ENCODE peak calls at places on chromosomes 1 and 21, in four cellular contexts. T is NT2/D1, I is GM23248, A is Panc1. B is an unnamed sample. For H3K4me1 and H3K36me3, the result is how much of the 10 kb centered on the place peaks cover.

GRCh38 chr21:21373969-21374368 is 375.8 kb downstream of the NCAM2 start:
- DNase-seq in I (peak), A (no peak), T (no peak), B (no peak)

GRCh38 chr1:59290173-59290954 is 6.5 kb upstream of the FGGY start:
- DNase-seq in I (peak), A (peak), T (peak), B (no peak)

GRCh38 chr1:226404063-226404903 is 3.6 kb downstream of the PARP1 start:
- DNase-seq in I (peak), A (no peak), T (no peak), B (no peak)

GRCh38 chr1:11707621-11708276 is 16.2 kb downstream of the DRAXIN start:
- DNase-seq in T (no peak), A (no peak), I (no peak), B (peak)

GRCh38 chr1:33060579-33061083 is 20.3 kb upstream of the AZIN2 start:
- DNase-seq in T (no peak), I (peak), A (no peak), B (peak)

GRCh38 chr1:70503358-70503757 is 92.3 kb downstream of the CTH start:
- DNase-seq in T (no peak), I (peak), A (no peak), B (no peak)

GRCh38 chr1:145891143-145891542 is 5.5 kb upstream of the ANKRD35 start:
- DNase-seq in A (no peak), I (no peak), T (no peak), B (no peak)

GRCh38 chr1:36365310-36365895 is 20.3 kb downstream of the STK40 start:
- DNase-seq in I (peak), A (no peak), T (no peak), B (peak)

GRCh38 chr1:234968470-234968869 is 160.2 kb downstream of the TOMM20 start:
- DNase-seq in I (no peak), A (no peak), T (no peak), B (no peak)

GRCh38 chr1:188006354-188006753 is 1177.6 kb downstream of the PLA2G4A start:
- DNase-seq in A (no peak), T (no peak), I (no peak), B (no peak)

GRCh38 chr1:154221815-154222081 is 993 bp downstream of the UBAP2L start:
- DNase-seq in A (no peak), I (peak), T (no peak), B (no peak)

GRCh38 chr1:154222518-154222917 is 1.8 kb downstream of the UBAP2L start:
- DNase-seq in I (peak), T (no peak), A (no peak), B (no peak)

GRCh38 chr1:154220071-154220969 is at the start of gene UBAP2L:
- DNase-seq in I (peak), A (peak), T (peak), B (peak)

GRCh38 chr1:154219511-154219910 is 1.2 kb upstream of the UBAP2L start:
- DNase-seq in I (peak), T (no peak), A (no peak), B (no peak)

DNA sequence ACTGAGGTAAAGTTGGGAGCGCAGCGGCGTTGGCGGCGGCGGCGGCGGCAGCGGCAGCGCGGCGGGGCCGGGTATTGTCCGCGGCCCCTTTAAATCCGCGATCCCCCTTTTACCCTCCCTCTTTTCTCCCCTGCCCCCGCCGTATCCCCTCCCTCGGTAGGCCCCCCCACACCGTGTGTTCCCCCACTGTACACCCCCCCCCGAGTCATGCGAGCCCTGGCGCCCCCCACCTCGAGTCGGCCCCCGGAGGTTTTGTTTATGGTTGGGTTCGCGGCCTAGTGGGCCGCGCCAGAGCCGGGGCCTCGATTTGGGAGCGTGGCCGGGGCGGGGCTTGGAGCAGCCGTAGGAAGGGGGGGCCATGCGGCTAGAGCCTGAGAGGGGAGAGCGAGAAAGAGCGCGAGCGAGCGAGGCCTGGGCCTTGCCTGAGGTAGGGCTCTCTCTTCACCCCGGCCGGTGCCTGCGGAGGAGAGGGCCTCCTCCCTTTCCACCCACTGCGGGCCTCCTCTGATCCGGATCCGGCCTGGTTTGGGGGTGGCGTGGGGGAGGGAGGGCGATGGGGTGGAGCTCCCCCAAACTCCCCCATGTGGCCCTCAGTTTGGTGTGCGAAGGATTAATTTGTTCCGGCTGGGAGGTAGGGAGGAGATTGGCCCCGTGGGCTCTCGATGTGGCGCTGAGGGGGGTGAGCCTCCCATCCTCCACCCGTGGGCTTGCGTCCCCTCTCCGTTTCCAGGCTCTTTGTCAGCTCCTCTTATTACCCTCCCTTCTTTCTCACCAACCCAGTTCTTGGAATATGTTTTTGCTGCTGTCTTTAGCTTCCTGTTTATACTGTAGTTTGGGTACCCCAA is 437 bp downstream of the UBAP2L start:
- DNase-seq in I (peak), T (no peak), A (no peak), B (peak)
- H3K4me1 ChIP-seq in I (under half), T (under half), A (under half), B (half or more)

GRCh38 chr1:244730153-244730933 is 77.4 kb downstream of the DESI2 start:
- DNase-seq in A (no peak), T (peak), I (peak), B (peak)

GRCh38 chr1:244732846-244733450 is 80.0 kb downstream of the DESI2 start:
- DNase-seq in T (no peak), A (no peak), I (no peak), B (no peak)

GRCh38 chr1:244735404-244735803 is 82.5 kb downstream of the DESI2 start:
- DNase-seq in I (no peak), T (no peak), A (no peak), B (no peak)

GRCh38 chr1:244731651-244732050 is 78.7 kb downstream of the DESI2 start:
- DNase-seq in A (no peak), T (no peak), I (no peak), B (no peak)

GRCh38 chr1:244730934-244731434 is 78.1 kb downstream of the DESI2 start:
- DNase-seq in T (no peak), I (no peak), A (no peak), B (no peak)
- H3K4me3 ChIP-seq in T (peak), I (peak), A (peak), B (peak)

DNA sequence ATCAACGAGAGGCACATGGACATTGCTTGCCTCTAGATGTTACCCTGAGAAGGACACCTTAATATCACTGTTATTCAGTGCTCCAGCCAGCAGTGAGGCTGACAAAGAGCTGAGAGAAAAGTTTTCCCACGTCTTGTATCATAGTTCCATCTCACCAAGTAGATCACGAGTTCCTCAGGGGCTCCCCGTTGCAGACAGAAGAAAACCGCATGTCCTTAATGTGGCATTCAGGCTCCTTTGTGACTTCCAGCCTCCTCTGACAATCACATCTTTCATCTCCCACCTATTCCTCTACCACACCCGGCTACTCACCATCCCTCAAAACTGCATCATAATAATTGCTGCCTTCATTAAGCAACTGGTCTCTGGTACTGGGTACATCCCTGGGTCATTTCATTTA is 75.3 kb downstream of the DMRTA2 start:
- DNase-seq in T (no peak), A (no peak), I (no peak), B (no peak)
- H3K36me3 ChIP-seq in T (under half), A (under half), I (under half), B (under half)

GRCh38 chr1:66397192-66397591 is 136.8 kb upstream of the SGIP1 start:
- DNase-seq in T (no peak), A (no peak), I (no peak), B (no peak)

GRCh38 chr1:66393586-66394334 is 140.2 kb upstream of the SGIP1 start:
- DNase-seq in I (no peak), A (no peak), T (no peak), B (no peak)

GRCh38 chr1:66394603-66395002 is 139.3 kb upstream of the SGIP1 start:
- DNase-seq in T (no peak), A (no peak), I (no peak), B (no peak)

GRCh38 chr1:66396212-66396890 is 137.6 kb upstream of the SGIP1 start:
- DNase-seq in A (no peak), I (no peak), T (no peak), B (no peak)

GRCh38 chr1:66395202-66396061 is 138.5 kb upstream of the SGIP1 start:
- DNase-seq in T (no peak), A (no peak), I (no peak), B (no peak)
- H3K4me1 ChIP-seq in T (under half), A (under half), I (under half), B (under half)

DNA sequence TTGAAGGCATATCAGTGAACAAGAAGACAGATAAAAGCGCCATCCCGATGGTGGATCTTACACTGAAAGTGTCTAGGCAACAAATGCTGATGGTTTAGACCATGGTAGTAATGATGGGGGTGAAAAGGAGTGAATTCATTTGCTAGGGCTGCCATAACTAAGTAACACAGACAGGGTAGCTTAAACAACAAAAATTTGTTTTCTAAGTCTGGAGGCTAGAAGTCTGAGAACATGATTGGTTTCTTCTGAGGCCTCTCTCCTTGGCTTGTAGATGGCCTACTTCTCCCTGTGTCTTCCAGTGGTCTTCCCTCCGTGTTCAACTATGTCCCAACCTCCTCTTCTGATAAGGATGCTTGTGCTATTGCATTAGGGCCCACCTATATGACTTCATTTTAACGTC is 13.4 kb upstream of the RAB3B start:
- DNase-seq in A (no peak), I (no peak), T (no peak), B (no peak)
- H3K4me3 ChIP-seq in A (no peak), I (no peak), T (no peak), B (no peak)

DNA sequence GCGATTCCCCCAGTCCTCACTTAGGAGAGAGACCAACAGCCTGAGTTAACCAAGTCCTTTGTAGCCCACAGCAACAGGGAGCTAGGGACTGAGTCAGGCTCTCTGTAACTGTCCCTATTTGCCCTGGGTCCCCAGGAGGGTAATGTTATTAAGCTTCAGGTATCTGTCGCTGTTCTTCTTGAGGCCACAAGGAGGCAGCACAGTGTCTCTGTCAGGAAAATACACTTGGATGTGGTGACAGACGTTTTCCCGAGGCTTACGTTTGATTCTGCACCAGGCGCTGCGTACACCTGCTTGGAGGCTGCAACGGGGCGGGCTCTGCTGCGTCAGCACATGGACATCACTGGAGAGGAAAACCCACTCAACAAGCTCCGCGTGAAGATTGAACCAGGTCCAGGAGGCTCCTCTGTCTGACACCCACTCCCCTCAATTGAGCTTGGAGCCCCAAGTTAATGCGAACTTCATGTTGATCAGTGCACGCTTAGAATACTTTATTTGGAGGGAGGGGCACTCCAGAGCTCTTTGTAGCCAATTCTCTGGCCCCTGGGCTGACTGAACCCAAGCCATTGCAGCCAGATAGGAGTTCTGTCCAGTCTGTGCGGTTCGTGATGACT is 10.7 kb upstream of the ELF3 start:
- DNase-seq in A (no peak), T (peak), I (peak), B (no peak)
- H3K36me3 ChIP-seq in A (under half), T (half or more), I (under half), B (half or more)

DNA sequence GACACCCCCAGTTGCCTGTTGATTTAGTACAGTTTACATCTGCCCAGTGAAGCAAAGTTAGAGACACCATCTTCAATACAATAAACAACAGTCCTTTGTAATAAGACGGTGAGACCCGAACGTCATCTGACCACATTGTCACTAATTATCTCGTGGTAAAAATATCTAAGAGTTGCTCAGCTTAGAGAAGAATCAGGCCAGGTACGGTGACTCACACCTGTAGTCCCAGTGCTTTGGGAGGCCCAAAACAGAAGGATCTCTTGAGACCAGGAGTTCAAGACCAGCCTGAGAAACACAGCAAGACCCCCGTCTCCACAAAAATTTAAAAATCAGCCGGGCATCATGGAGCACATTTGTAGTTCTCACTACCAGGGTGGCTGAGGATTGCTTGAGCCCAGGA is 53.5 kb downstream of the CD34 start:
- DNase-seq in I (no peak), A (no peak), T (no peak), B (no peak)
- H3K4me1 ChIP-seq in I (under half), A (under half), T (under half), B (half or more)

GRCh38 chr1:119254067-119254720 is 113.7 kb upstream of the WARS2 start:
- DNase-seq in I (no peak), A (no peak), T (no peak), B (no peak)
- H3K4me3 ChIP-seq in I (no peak), A (no peak), T (no peak), B (no peak)

GRCh38 chr1:206439205-206439604 is 31.1 kb upstream of the IKBKE start:
- DNase-seq in I (no peak), T (no peak), A (no peak), B (no peak)

GRCh38 chr1:206438554-206438953 is 31.7 kb upstream of the IKBKE start:
- DNase-seq in I (no peak), A (no peak), T (no peak), B (no peak)

GRCh38 chr1:206430031-206430983 is 40.0 kb upstream of the IKBKE start:
- DNase-seq in A (no peak), I (peak), T (no peak), B (no peak)

GRCh38 chr1:206435450-206435849 is 34.8 kb upstream of the IKBKE start:
- DNase-seq in I (no peak), T (no peak), A (no peak), B (no peak)
- H3K36me3 ChIP-seq in I (under half), T (half or more), A (under half), B (under half)

GRCh38 chr1:172932981-172933380 is 117.8 kb downstream of the TNFSF18 start:
- DNase-seq in T (no peak), A (no peak), I (no peak), B (no peak)
- H3K4me1 ChIP-seq in T (under half), A (under half), I (under half), B (under half)